ENCODE peak calls at places on chromosomes 5 and 9, in six cellular contexts. P is mucosa of descending colon; A is T-helper 17 cell; I is activated naive CD4-positive, alpha-beta T cell; F is stimulated activated CD4-positive, alpha-beta T cell treated with anti-CD3 and anti-CD28 coated beads, Interleukin-2, amount 100 ng/mL, for 48 hours; H is IMR-90. B is an unnamed sample.

GRCh38 chr9:77793909-77794308 is 145.8 kb upstream of the GNA14 start:
- DNase-seq in P (no peak), A (no peak), I (no peak), F (no peak), H (peak), B (no peak)

GRCh38 chr9:83620841-83621636 is 1.9 kb upstream of the IDNK start:
- DNase-seq in P (peak), A (no peak), I (no peak), F (peak), H (peak), B (peak)

GRCh38 chr9:113042884-113043657 is 13.5 kb downstream of the ZFP37 start:
- DNase-seq in P (no peak), A (no peak), I (no peak), F (no peak), H (no peak), B (no peak)

GRCh38 chr5:59067976-59068651 is 485.2 kb downstream of the RAB3C start:
- DNase-seq in P (no peak), A (no peak), I (no peak), F (no peak), H (peak), B (no peak)

GRCh38 chr5:64165160-64165499 is 513 bp upstream of the RNF180 start:
- DNase-seq in P (no peak), A (no peak), I (no peak), F (no peak), H (no peak), B (no peak)

GRCh38 chr5:125109293-125109692 is 362.9 kb upstream of the ZNF608 start:
- DNase-seq in P (no peak), A (no peak), I (no peak), F (no peak), H (no peak), B (no peak)

GRCh38 chr5:1278656-1279442 is 16.0 kb downstream of the TERT start:
- DNase-seq in P (no peak), A (no peak), I (no peak), F (no peak), H (no peak), B (no peak)

GRCh38 chr5:23994581-23995370 is 487.4 kb downstream of the PRDM9 start:
- DNase-seq in P (no peak), A (no peak), I (no peak), F (no peak), H (no peak), B (no peak)

GRCh38 chr5:83400712-83401111 is 70.8 kb upstream of the VCAN start:
- DNase-seq in P (no peak), A (no peak), I (no peak), F (no peak), H (no peak), B (no peak)

GRCh38 chr9:91075279-91075678 is 273.7 kb downstream of the SYK start:
- DNase-seq in P (no peak), A (no peak), I (no peak), F (no peak), H (no peak), B (peak)

GRCh38 chr9:83034587-83034986 is 28.4 kb downstream of the RASEF start:
- DNase-seq in P (no peak), A (no peak), I (no peak), F (no peak), H (peak), B (no peak)